ENCODE peak calls at places on chromosomes 3 and 15, in seven cellular contexts. One of them, this sample, is unnamed.

GRCh38 chr15:69723404-69724097 is 270.9 kb downstream of the RPLP1 start:
- DNase-seq in Kasumi-1: no peak
- DNase-seq in activated T-helper 1 cell treated with Interleukin-2 at 50 U/mL for 16 hours: no peak
- DNase-seq in Ammon's horn: no peak
- DNase-seq in activated T-cell treated with anti-CD3 and anti-CD28 coated beads, Interleukin-2, amount 50 U/mL, for 72 hours: no peak
- DNase-seq in NCI-H1105 treated with DMSO at 0.1 percent for 48 hours: peak
- DNase-seq in GM06990: no peak
- DNase-seq in this sample: peak

GRCh38 chr3:87132801-87133200 is 94.3 kb upstream of the CHMP2B start:
- DNase-seq in NCI-H1105 treated with DMSO at 0.1 percent for 48 hours: no peak
- DNase-seq in activated T-helper 1 cell treated with Interleukin-2 at 50 U/mL for 16 hours: no peak
- DNase-seq in Ammon's horn: no peak
- DNase-seq in Kasumi-1: no peak
- DNase-seq in GM06990: no peak
- DNase-seq in activated T-cell treated with anti-CD3 and anti-CD28 coated beads, Interleukin-2, amount 50 U/mL, for 72 hours: no peak
- DNase-seq in this sample: no peak

GRCh38 chr3:126300001-126300760 is 57.0 kb downstream of the KLF15 start:
- DNase-seq in Kasumi-1: no peak
- DNase-seq in activated T-helper 1 cell treated with Interleukin-2 at 50 U/mL for 16 hours: no peak
- DNase-seq in GM06990: no peak
- DNase-seq in activated T-cell treated with anti-CD3 and anti-CD28 coated beads, Interleukin-2, amount 50 U/mL, for 72 hours: no peak
- DNase-seq in Ammon's horn: no peak
- DNase-seq in NCI-H1105 treated with DMSO at 0.1 percent for 48 hours: no peak
- DNase-seq in this sample: no peak

GRCh38 chr3:189316296-189317019 is 144.7 kb downstream of the TPRG1 start:
- DNase-seq in activated T-helper 1 cell treated with Interleukin-2 at 50 U/mL for 16 hours: no peak
- DNase-seq in Ammon's horn: no peak
- DNase-seq in NCI-H1105 treated with DMSO at 0.1 percent for 48 hours: no peak
- DNase-seq in GM06990: no peak
- DNase-seq in Kasumi-1: no peak
- DNase-seq in activated T-cell treated with anti-CD3 and anti-CD28 coated beads, Interleukin-2, amount 50 U/mL, for 72 hours: no peak
- DNase-seq in this sample: no peak

GRCh38 chr15:83108266-83109219 is 1.1 kb downstream of the TM6SF1 start:
- DNase-seq in NCI-H1105 treated with DMSO at 0.1 percent for 48 hours: no peak
- DNase-seq in Ammon's horn: peak
- DNase-seq in activated T-helper 1 cell treated with Interleukin-2 at 50 U/mL for 16 hours: no peak
- DNase-seq in GM06990: peak
- DNase-seq in activated T-cell treated with anti-CD3 and anti-CD28 coated beads, Interleukin-2, amount 50 U/mL, for 72 hours: peak
- DNase-seq in Kasumi-1: peak
- DNase-seq in this sample: no peak

GRCh38 chr15:82196353-82196752 is 66.2 kb downstream of the EFL1 start:
- DNase-seq in GM06990: no peak
- DNase-seq in activated T-helper 1 cell treated with Interleukin-2 at 50 U/mL for 16 hours: no peak
- DNase-seq in NCI-H1105 treated with DMSO at 0.1 percent for 48 hours: no peak
- DNase-seq in Ammon's horn: no peak
- DNase-seq in activated T-cell treated with anti-CD3 and anti-CD28 coated beads, Interleukin-2, amount 50 U/mL, for 72 hours: no peak
- DNase-seq in Kasumi-1: no peak
- DNase-seq in this sample: no peak

GRCh38 chr3:61687663-61688306 is 126.4 kb downstream of the PTPRG start:
- DNase-seq in Kasumi-1: no peak
- DNase-seq in Ammon's horn: no peak
- DNase-seq in activated T-helper 1 cell treated with Interleukin-2 at 50 U/mL for 16 hours: no peak
- DNase-seq in GM06990: no peak
- DNase-seq in NCI-H1105 treated with DMSO at 0.1 percent for 48 hours: no peak
- DNase-seq in activated T-cell treated with anti-CD3 and anti-CD28 coated beads, Interleukin-2, amount 50 U/mL, for 72 hours: no peak
- DNase-seq in this sample: no peak

GRCh38 chr3:133568294-133569014 is 5.0 kb upstream of the CDV3 start:
- DNase-seq in Ammon's horn: no peak
- DNase-seq in activated T-cell treated with anti-CD3 and anti-CD28 coated beads, Interleukin-2, amount 50 U/mL, for 72 hours: no peak
- DNase-seq in GM06990: no peak
- DNase-seq in NCI-H1105 treated with DMSO at 0.1 percent for 48 hours: no peak
- DNase-seq in activated T-helper 1 cell treated with Interleukin-2 at 50 U/mL for 16 hours: no peak
- DNase-seq in Kasumi-1: no peak
- DNase-seq in this sample: no peak

GRCh38 chr3:149480326-149481017 is 6.0 kb downstream of the TM4SF4 start:
- DNase-seq in NCI-H1105 treated with DMSO at 0.1 percent for 48 hours: peak
- DNase-seq in Ammon's horn: peak
- DNase-seq in Kasumi-1: peak
- DNase-seq in GM06990: peak
- DNase-seq in activated T-helper 1 cell treated with Interleukin-2 at 50 U/mL for 16 hours: no peak
- DNase-seq in activated T-cell treated with anti-CD3 and anti-CD28 coated beads, Interleukin-2, amount 50 U/mL, for 72 hours: peak
- DNase-seq in this sample: peak

GRCh38 chr3:66068255-66068654 is 29.5 kb upstream of the MAGI1 start:
- DNase-seq in activated T-helper 1 cell treated with Interleukin-2 at 50 U/mL for 16 hours: no peak
- DNase-seq in activated T-cell treated with anti-CD3 and anti-CD28 coated beads, Interleukin-2, amount 50 U/mL, for 72 hours: no peak
- DNase-seq in GM06990: no peak
- DNase-seq in Ammon's horn: no peak
- DNase-seq in NCI-H1105 treated with DMSO at 0.1 percent for 48 hours: no peak
- DNase-seq in Kasumi-1: no peak
- DNase-seq in this sample: no peak

GRCh38 chr3:157120071-157120892 is 39.7 kb downstream of the CCNL1 start:
- DNase-seq in Ammon's horn: no peak
- DNase-seq in Kasumi-1: no peak
- DNase-seq in activated T-helper 1 cell treated with Interleukin-2 at 50 U/mL for 16 hours: no peak
- DNase-seq in NCI-H1105 treated with DMSO at 0.1 percent for 48 hours: no peak
- DNase-seq in GM06990: no peak
- DNase-seq in activated T-cell treated with anti-CD3 and anti-CD28 coated beads, Interleukin-2, amount 50 U/mL, for 72 hours: no peak
- DNase-seq in this sample: no peak

GRCh38 chr3:143244516-143245063 is 125.0 kb downstream of the CHST2 start:
- DNase-seq in Ammon's horn: no peak
- DNase-seq in GM06990: no peak
- DNase-seq in activated T-helper 1 cell treated with Interleukin-2 at 50 U/mL for 16 hours: no peak
- DNase-seq in NCI-H1105 treated with DMSO at 0.1 percent for 48 hours: no peak
- DNase-seq in activated T-cell treated with anti-CD3 and anti-CD28 coated beads, Interleukin-2, amount 50 U/mL, for 72 hours: no peak
- DNase-seq in Kasumi-1: no peak
- DNase-seq in this sample: no peak

GRCh38 chr3:138729279-138729678 is 105.4 kb downstream of the PIK3CB start:
- DNase-seq in NCI-H1105 treated with DMSO at 0.1 percent for 48 hours: no peak
- DNase-seq in activated T-helper 1 cell treated with Interleukin-2 at 50 U/mL for 16 hours: no peak
- DNase-seq in Kasumi-1: no peak
- DNase-seq in Ammon's horn: no peak
- DNase-seq in activated T-cell treated with anti-CD3 and anti-CD28 coated beads, Interleukin-2, amount 50 U/mL, for 72 hours: no peak
- DNase-seq in GM06990: no peak
- DNase-seq in this sample: no peak

GRCh38 chr15:99474981-99475753 is 90.6 kb upstream of the MEF2A start:
- DNase-seq in Kasumi-1: no peak
- DNase-seq in activated T-cell treated with anti-CD3 and anti-CD28 coated beads, Interleukin-2, amount 50 U/mL, for 72 hours: no peak
- DNase-seq in NCI-H1105 treated with DMSO at 0.1 percent for 48 hours: no peak
- DNase-seq in GM06990: no peak
- DNase-seq in Ammon's horn: no peak
- DNase-seq in activated T-helper 1 cell treated with Interleukin-2 at 50 U/mL for 16 hours: no peak
- DNase-seq in this sample: no peak

GRCh38 chr3:150286390-150287147 is 121.5 kb upstream of the TSC22D2 start:
- DNase-seq in Ammon's horn: peak
- DNase-seq in GM06990: peak
- DNase-seq in activated T-cell treated with anti-CD3 and anti-CD28 coated beads, Interleukin-2, amount 50 U/mL, for 72 hours: peak
- DNase-seq in activated T-helper 1 cell treated with Interleukin-2 at 50 U/mL for 16 hours: no peak
- DNase-seq in Kasumi-1: no peak
- DNase-seq in NCI-H1105 treated with DMSO at 0.1 percent for 48 hours: peak
- DNase-seq in this sample: peak

GRCh38 chr3:46386206-46386605 is 15.5 kb downstream of the CCR5 start:
- DNase-seq in GM06990: no peak
- DNase-seq in activated T-cell treated with anti-CD3 and anti-CD28 coated beads, Interleukin-2, amount 50 U/mL, for 72 hours: no peak
- DNase-seq in Ammon's horn: peak
- DNase-seq in activated T-helper 1 cell treated with Interleukin-2 at 50 U/mL for 16 hours: no peak
- DNase-seq in NCI-H1105 treated with DMSO at 0.1 percent for 48 hours: peak
- DNase-seq in Kasumi-1: no peak
- DNase-seq in this sample: no peak

GRCh38 chr15:32657941-32658340 is 16.4 kb downstream of the SCG5 start:
- DNase-seq in activated T-cell treated with anti-CD3 and anti-CD28 coated beads, Interleukin-2, amount 50 U/mL, for 72 hours: no peak
- DNase-seq in NCI-H1105 treated with DMSO at 0.1 percent for 48 hours: no peak
- DNase-seq in Ammon's horn: no peak
- DNase-seq in GM06990: no peak
- DNase-seq in activated T-helper 1 cell treated with Interleukin-2 at 50 U/mL for 16 hours: no peak
- DNase-seq in Kasumi-1: no peak
- DNase-seq in this sample: no peak

GRCh38 chr3:101311676-101312075 is 8.7 kb downstream of the IMPG2 start:
- DNase-seq in activated T-cell treated with anti-CD3 and anti-CD28 coated beads, Interleukin-2, amount 50 U/mL, for 72 hours: no peak
- DNase-seq in activated T-helper 1 cell treated with Interleukin-2 at 50 U/mL for 16 hours: no peak
- DNase-seq in GM06990: no peak
- DNase-seq in Kasumi-1: no peak
- DNase-seq in NCI-H1105 treated with DMSO at 0.1 percent for 48 hours: no peak
- DNase-seq in Ammon's horn: no peak
- DNase-seq in this sample: no peak

GRCh38 chr15:90619939-90620338 is 90.2 kb downstream of the CRTC3 start:
- DNase-seq in Ammon's horn: no peak
- DNase-seq in Kasumi-1: peak
- DNase-seq in NCI-H1105 treated with DMSO at 0.1 percent for 48 hours: no peak
- DNase-seq in activated T-helper 1 cell treated with Interleukin-2 at 50 U/mL for 16 hours: no peak
- DNase-seq in activated T-cell treated with anti-CD3 and anti-CD28 coated beads, Interleukin-2, amount 50 U/mL, for 72 hours: no peak
- DNase-seq in GM06990: peak
- DNase-seq in this sample: no peak

GRCh38 chr3:86937306-86937791 is 53.6 kb downstream of the VGLL3 start:
- DNase-seq in GM06990: no peak
- DNase-seq in activated T-helper 1 cell treated with Interleukin-2 at 50 U/mL for 16 hours: no peak
- DNase-seq in NCI-H1105 treated with DMSO at 0.1 percent for 48 hours: no peak
- DNase-seq in Kasumi-1: no peak
- DNase-seq in activated T-cell treated with anti-CD3 and anti-CD28 coated beads, Interleukin-2, amount 50 U/mL, for 72 hours: no peak
- DNase-seq in Ammon's horn: no peak
- DNase-seq in this sample: no peak

GRCh38 chr3:58779934-58780333 is 113.4 kb upstream of the FAM3D start:
- DNase-seq in Ammon's horn: no peak
- DNase-seq in GM06990: no peak
- DNase-seq in activated T-helper 1 cell treated with Interleukin-2 at 50 U/mL for 16 hours: no peak
- DNase-seq in activated T-cell treated with anti-CD3 and anti-CD28 coated beads, Interleukin-2, amount 50 U/mL, for 72 hours: no peak
- DNase-seq in NCI-H1105 treated with DMSO at 0.1 percent for 48 hours: no peak
- DNase-seq in Kasumi-1: no peak
- DNase-seq in this sample: no peak

This sample was measured in cerebellar cortex.